ENCODE peak calls at places on chromosomes 13 and 19, in eight cellular contexts. J is heart left ventricle, F is RWPE2, M is adrenal gland, W is fibroblast of lung, Y is HCT116, A is iPS DF 6.9, P is tibial nerve. X is an unnamed sample.
A peak's percentile ranks its signal among the peaks of the same experiment; 100 is the strongest.

GRCh38 chr19:19900124-19900523 is 622 bp upstream of the ZNF93 start:
- DNase-seq in J (no peak), F (no peak), M (no peak), W (peak; percentile 91), Y (no peak), A (no peak), P (no peak), X (peak; percentile 24)

GRCh38 chr13:112116187-112116950 is 49.4 kb downstream of the SOX1 start:
- DNase-seq in J (no peak), F (no peak), M (no peak), W (no peak), Y (no peak), A (no peak), P (no peak), X (no peak)

GRCh38 chr19:18650468-18651001 is 13.7 kb downstream of the KLHL26 start:
- DNase-seq in J (peak; percentile 79), F (no peak), M (peak; percentile 33), W (peak; percentile 81), Y (no peak), A (no peak), P (peak; percentile 72), X (no peak)

GRCh38 chr13:92967923-92968322 is 258.7 kb upstream of the GPC6 start:
- DNase-seq in J (no peak), F (no peak), M (no peak), W (peak; percentile 8), Y (no peak), A (no peak), P (no peak), X (peak; percentile 42)

GRCh38 chr13:51942189-51942588 is 69.1 kb downstream of the ATP7B start:
- DNase-seq in J (no peak), F (no peak), M (no peak), W (no peak), Y (peak; percentile 19), A (no peak), P (no peak), X (no peak)

GRCh38 chr13:113916330-113916815 is 52.5 kb upstream of the GAS6 start:
- DNase-seq in J (no peak), F (no peak), M (peak; percentile 2), W (no peak), Y (no peak), A (no peak), P (no peak), X (no peak)

GRCh38 chr13:31476266-31476665 is 263.1 kb upstream of the RXFP2 start:
- DNase-seq in J (no peak), F (no peak), M (no peak), W (peak; percentile 87), Y (no peak), A (no peak), P (no peak), X (no peak)

GRCh38 chr19:37845932-37846331 is 60.5 kb downstream of the WDR87 start:
- DNase-seq in J (no peak), F (no peak), M (no peak), W (peak; percentile 69), Y (no peak), A (no peak), P (no peak), X (no peak)

GRCh38 chr19:645912-646797 is 6.5 kb downstream of the FGF22 start:
- DNase-seq in J (no peak), F (no peak), M (no peak), W (no peak), Y (no peak), A (no peak), P (no peak), X (no peak)

GRCh38 chr19:51166846-51167490 is 24.9 kb downstream of the SIGLEC7 start:
- DNase-seq in J (peak; percentile 41), F (no peak), M (no peak), W (no peak), Y (no peak), A (no peak), P (no peak), X (no peak)

GRCh38 chr19:19550972-19551861 is 13.2 kb downstream of the CILP2 start:
- DNase-seq in J (no peak), F (no peak), M (no peak), W (peak; percentile 32), Y (no peak), A (no peak), P (no peak), X (no peak)

GRCh38 chr13:39957868-39958676 is 302.6 kb downstream of the COG6 start:
- DNase-seq in J (no peak), F (no peak), M (no peak), W (no peak), Y (no peak), A (no peak), P (no peak), X (no peak)

GRCh38 chr13:74070065-74070464 is 64.1 kb downstream of the KLF12 start:
- DNase-seq in J (no peak), F (no peak), M (no peak), W (no peak), Y (no peak), A (no peak), P (no peak), X (no peak)

GRCh38 chr13:98575876-98576214 is 1.1 kb downstream of the STK24 start:
- DNase-seq in J (no peak), F (no peak), M (no peak), W (no peak), Y (no peak), A (no peak), P (no peak), X (no peak)

GRCh38 chr19:38298841-38299680 is 5.0 kb upstream of the C19orf33 start:
- DNase-seq in J (no peak), F (no peak), M (no peak), W (peak; percentile 25), Y (no peak), A (no peak), P (no peak), X (no peak)

GRCh38 chr19:51572908-51573307 is 1.8 kb downstream of the ZNF175 start:
- DNase-seq in J (no peak), F (no peak), M (no peak), W (peak; percentile 79), Y (no peak), A (no peak), P (no peak), X (no peak)

GRCh38 chr19:48870048-48870447 is 1.6 kb upstream of the PLEKHA4 start:
- DNase-seq in J (no peak), F (no peak), M (no peak), W (no peak), Y (no peak), A (no peak), P (no peak), X (no peak)

GRCh38 chr19:48866692-48867091 is 1.7 kb downstream of the PLEKHA4 start:
- DNase-seq in J (no peak), F (no peak), M (no peak), W (no peak), Y (no peak), A (no peak), P (no peak), X (no peak)

GRCh38 chr19:48868196-48868886 is at the start of gene PLEKHA4:
- DNase-seq in J (peak; percentile 81), F (no peak), M (no peak), W (peak; percentile 61), Y (no peak), A (no peak), P (peak; percentile 57), X (peak; percentile 57)

GRCh38 chr19:48867119-48867921 is 1.1 kb downstream of the PLEKHA4 start:
- DNase-seq in J (no peak), F (no peak), M (no peak), W (no peak), Y (no peak), A (no peak), P (no peak), X (no peak)

GRCh38 chr19:48867922-48868195 is 558 bp downstream of the PLEKHA4 start:
- DNase-seq in J (peak; percentile 15), F (no peak), M (no peak), W (no peak), Y (no peak), A (no peak), P (no peak), X (no peak)
- H3K4me3 ChIP-seq in J (peak overlapping the region; percentile 60), F (peak overlapping the region; percentile 6), M (no peak overlapping the region), W (peak overlapping the region; percentile 67), Y (peak overlapping the region; percentile 51), A (no peak overlapping the region), P (peak overlapping the region; percentile 53), X (peak overlapping the region; percentile 47)

DNA sequence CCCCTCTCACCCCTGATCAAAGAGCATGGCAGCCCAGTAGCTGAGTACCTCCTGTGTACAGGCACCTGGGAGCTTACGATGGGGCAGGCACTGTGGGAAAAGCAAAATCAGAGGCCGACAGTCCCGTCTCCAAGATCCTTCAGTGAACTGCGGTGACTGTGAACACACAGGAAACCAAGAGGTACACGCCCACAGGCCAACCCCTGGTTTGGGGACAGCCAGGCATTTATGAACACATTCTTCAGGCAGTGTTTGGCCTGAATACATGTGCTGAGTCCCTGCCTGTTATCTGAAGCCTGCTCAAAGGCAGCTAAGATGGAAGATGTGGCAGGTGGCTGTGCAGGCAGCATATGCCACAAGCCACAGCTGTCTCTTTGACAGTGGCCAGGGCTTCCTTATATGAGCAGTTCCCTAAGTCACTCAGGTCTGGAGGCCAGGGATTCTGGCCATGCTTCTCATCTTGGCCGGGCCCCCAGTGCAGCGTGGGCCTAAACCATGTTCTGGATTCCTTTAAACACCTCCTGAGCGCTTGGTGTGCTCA is 123.6 kb downstream of the UQCRFS1 start:
- DNase-seq in J (no peak), F (no peak), M (no peak), W (no peak), Y (no peak), A (no peak), P (no peak), X (no peak)
- H3K27ac ChIP-seq in J (no peak overlapping the region), F (no peak overlapping the region), M (no peak overlapping the region), W (no peak overlapping the region), Y (no peak overlapping the region), A (no peak overlapping the region), P (no peak overlapping the region), X (no peak overlapping the region)

GRCh38 chr19:40613669-40614594 is 12.8 kb downstream of the LTBP4 start:
- DNase-seq in J (peak; percentile 76), F (peak; percentile 89), M (peak; percentile 78), W (peak; percentile 89), Y (peak; percentile 89), A (no peak), P (peak; percentile 83), X (peak; percentile 94)

GRCh38 chr19:40616178-40616577 is 15.0 kb downstream of the LTBP4 start:
- DNase-seq in J (no peak), F (no peak), M (no peak), W (no peak), Y (no peak), A (no peak), P (no peak), X (no peak)

GRCh38 chr19:40616941-40617340 is 15.8 kb downstream of the LTBP4 start:
- DNase-seq in J (no peak), F (no peak), M (no peak), W (no peak), Y (no peak), A (no peak), P (no peak), X (no peak)

GRCh38 chr19:40612831-40613668 is 11.9 kb downstream of the LTBP4 start:
- DNase-seq in J (peak; percentile 39), F (peak; percentile 75), M (peak; percentile 73), W (peak; percentile 41), Y (no peak), A (no peak), P (peak; percentile 57), X (peak; percentile 83)

GRCh38 chr19:40614595-40615411 is 13.6 kb downstream of the LTBP4 start:
- DNase-seq in J (peak; percentile 86), F (peak; percentile 84), M (peak; percentile 77), W (peak; percentile 99), Y (peak; percentile 87), A (no peak), P (peak; percentile 85), X (peak; percentile 97)
- H3K4me3 ChIP-seq in J (peak overlapping the region; percentile 61), F (peak overlapping the region; percentile 35), M (no peak overlapping the region), W (peak overlapping the region; percentile 47), Y (peak overlapping the region; percentile 87), A (peak overlapping the region; percentile 64), P (peak overlapping the region; percentile 61), X (peak overlapping the region; percentile 80)

GRCh38 chr19:45825263-45825605 is 10.1 kb upstream of the RSPH6A start:
- DNase-seq in J (no peak), F (no peak), M (no peak), W (no peak), Y (no peak), A (no peak), P (no peak), X (no peak)
- H3K27ac ChIP-seq in J (no peak overlapping the region), F (no peak overlapping the region), M (peak overlapping the region; percentile 30), W (no peak overlapping the region), Y (no peak overlapping the region), A (no peak overlapping the region), P (no peak overlapping the region), X (no peak overlapping the region)

X was measured in A673.